ENCODE peak calls at places on chromosomes 11 and 22, in four cellular contexts. One of them, this sample, is unnamed.

GRCh38 chr22:21634081-21634480 is 1.5 kb downstream of the CCDC116 start:
- DNase-seq in body of pancreas: no peak
- DNase-seq in Panc1: no peak
- DNase-seq in colonic mucosa: no peak
- DNase-seq in this sample: no peak

GRCh38 chr22:17095538-17095937 is 10.7 kb downstream of the IL17RA start:
- DNase-seq in colonic mucosa: no peak
- DNase-seq in Panc1: no peak
- DNase-seq in body of pancreas: no peak
- DNase-seq in this sample: no peak

GRCh38 chr22:49764151-49764581 is 63.5 kb downstream of the BRD1 start:
- DNase-seq in colonic mucosa: no peak
- DNase-seq in Panc1: no peak
- DNase-seq in body of pancreas: no peak
- DNase-seq in this sample: no peak

GRCh38 chr22:42763965-42764480 is 43.4 kb upstream of the A4GALT start:
- DNase-seq in body of pancreas: no peak
- DNase-seq in colonic mucosa: no peak
- DNase-seq in Panc1: no peak
- DNase-seq in this sample: no peak

GRCh38 chr11:65131417-65131776 is 2.9 kb downstream of the SYVN1 start:
- DNase-seq in Panc1: no peak
- DNase-seq in colonic mucosa: no peak
- DNase-seq in body of pancreas: no peak
- DNase-seq in this sample: no peak

GRCh38 chr11:125168875-125169537 is 4.5 kb downstream of the PKNOX2 start:
- DNase-seq in body of pancreas: peak; percentile 47
- DNase-seq in colonic mucosa: no peak
- DNase-seq in Panc1: no peak
- DNase-seq in this sample: no peak

GRCh38 chr11:102680945-102681344 is 24.6 kb downstream of the MMP27 start:
- DNase-seq in body of pancreas: no peak
- DNase-seq in colonic mucosa: no peak
- DNase-seq in Panc1: no peak
- DNase-seq in this sample: no peak

GRCh38 chr11:100824041-100824440 is 137.0 kb downstream of the ARHGAP42 start:
- DNase-seq in body of pancreas: no peak
- DNase-seq in Panc1: no peak
- DNase-seq in colonic mucosa: no peak
- DNase-seq in this sample: no peak

GRCh38 chr11:127677813-127678212 is 677.2 kb upstream of the KIRREL3 start:
- DNase-seq in colonic mucosa: no peak
- DNase-seq in Panc1: no peak
- DNase-seq in body of pancreas: no peak
- DNase-seq in this sample: no peak

GRCh38 chr11:10625281-10625981 is 57.0 kb upstream of the LYVE1 start:
- DNase-seq in colonic mucosa: no peak
- DNase-seq in Panc1: no peak
- DNase-seq in body of pancreas: no peak
- DNase-seq in this sample: no peak

GRCh38 chr11:108221981-108222685 is at the start of gene NPAT:
- DNase-seq in Panc1: no peak
- DNase-seq in colonic mucosa: peak; percentile 24
- DNase-seq in body of pancreas: no peak
- DNase-seq in this sample: peak; percentile 29

GRCh38 chr11:6771926-6772898 is at the start of gene OR2AG2:
- DNase-seq in Panc1: no peak
- DNase-seq in colonic mucosa: no peak
- DNase-seq in body of pancreas: peak; percentile 7
- DNase-seq in this sample: no peak

GRCh38 chr11:74739546-74740270 is 8.5 kb upstream of the CHRDL2 start:
- DNase-seq in Panc1: no peak
- DNase-seq in colonic mucosa: peak; percentile 36
- DNase-seq in body of pancreas: peak; percentile 68
- DNase-seq in this sample: no peak

GRCh38 chr11:8810331-8811301 is 100.4 kb upstream of the AKIP1 start:
- DNase-seq in body of pancreas: peak; percentile 89
- DNase-seq in colonic mucosa: peak; percentile 85
- DNase-seq in Panc1: no peak
- DNase-seq in this sample: no peak

GRCh38 chr11:8604078-8604723 is 10.2 kb upstream of the STK33 start:
- DNase-seq in colonic mucosa: peak; percentile 69
- DNase-seq in Panc1: peak; percentile 99
- DNase-seq in body of pancreas: peak; percentile 69
- DNase-seq in this sample: no peak

GRCh38 chr11:128886401-128887119 is 4.6 kb upstream of the KCNJ5 start:
- DNase-seq in Panc1: no peak
- DNase-seq in body of pancreas: peak; percentile 87
- DNase-seq in colonic mucosa: peak; percentile 32
- DNase-seq in this sample: no peak

GRCh38 chr11:130227373-130227772 is 67.8 kb downstream of the ST14 start:
- DNase-seq in body of pancreas: no peak
- DNase-seq in Panc1: no peak
- DNase-seq in colonic mucosa: no peak
- DNase-seq in this sample: no peak

GRCh38 chr11:32918427-32918826 is 25.8 kb downstream of the QSER1 start:
- DNase-seq in body of pancreas: no peak
- DNase-seq in colonic mucosa: no peak
- DNase-seq in Panc1: no peak
- DNase-seq in this sample: no peak

GRCh38 chr11:36186340-36186739 is 102.9 kb downstream of the COMMD9 start:
- DNase-seq in Panc1: no peak
- DNase-seq in colonic mucosa: no peak
- DNase-seq in body of pancreas: no peak
- DNase-seq in this sample: no peak

GRCh38 chr11:120863359-120863758 is 160.5 kb upstream of the TBCEL start:
- DNase-seq in body of pancreas: no peak
- DNase-seq in colonic mucosa: no peak
- DNase-seq in Panc1: no peak
- DNase-seq in this sample: no peak

GRCh38 chr11:102007567-102008437 is 39.4 kb upstream of the CFAP300 start:
- DNase-seq in body of pancreas: no peak
- DNase-seq in colonic mucosa: peak; percentile 77
- DNase-seq in Panc1: peak; percentile 88
- DNase-seq in this sample: no peak

GRCh38 chr11:45651156-45651555 is 14.3 kb downstream of the CHST1 start:
- DNase-seq in colonic mucosa: no peak
- DNase-seq in body of pancreas: no peak
- DNase-seq in Panc1: no peak
- DNase-seq in this sample: no peak

GRCh38 chr11:112499153-112499907 is 238.7 kb upstream of the PLET1 start:
- DNase-seq in Panc1: no peak
- DNase-seq in body of pancreas: no peak
- DNase-seq in colonic mucosa: no peak
- DNase-seq in this sample: no peak

GRCh38 chr11:74050465-74050864 is 41.6 kb upstream of the UCP3 start:
- DNase-seq in colonic mucosa: no peak
- DNase-seq in body of pancreas: no peak
- DNase-seq in Panc1: no peak
- DNase-seq in this sample: no peak

GRCh38 chr11:76791861-76792260 is 8.7 kb downstream of the TSKU start:
- DNase-seq in colonic mucosa: no peak
- DNase-seq in body of pancreas: peak; percentile 56
- DNase-seq in Panc1: no peak
- DNase-seq in this sample: no peak

GRCh38 chr11:75173336-75173735 is 22.4 kb downstream of the SLCO2B1 start:
- DNase-seq in body of pancreas: no peak
- DNase-seq in Panc1: no peak
- DNase-seq in colonic mucosa: no peak
- DNase-seq in this sample: no peak

GRCh38 chr22:24925586-24926427 is 20.7 kb downstream of the LHFPL7 start:
- DNase-seq in body of pancreas: no peak
- DNase-seq in colonic mucosa: no peak
- DNase-seq in Panc1: no peak
- DNase-seq in this sample: no peak

GRCh38 chr22:44172370-44173108 is 8.2 kb upstream of the PARVG start:
- DNase-seq in colonic mucosa: peak; percentile 29
- DNase-seq in Panc1: no peak
- DNase-seq in body of pancreas: peak; percentile 34
- DNase-seq in this sample: no peak

GRCh38 chr11:10807629-10808552 is 835 bp downstream of the EIF4G2 start:
- DNase-seq in body of pancreas: peak; percentile 56
- DNase-seq in colonic mucosa: peak; percentile 61
- DNase-seq in Panc1: no peak
- DNase-seq in this sample: peak; percentile 9

GRCh38 chr22:42434283-42434682 is 2.1 kb upstream of the NFAM1 start:
- DNase-seq in colonic mucosa: no peak
- DNase-seq in Panc1: no peak
- DNase-seq in body of pancreas: no peak
- DNase-seq in this sample: no peak

GRCh38 chr22:43345761-43346261 is 2.6 kb upstream of the SCUBE1 start:
- DNase-seq in body of pancreas: no peak
- DNase-seq in colonic mucosa: no peak
- DNase-seq in Panc1: no peak
- DNase-seq in this sample: no peak

GRCh38 chr11:61545341-61545740 is 35.5 kb downstream of the SYT7 start:
- DNase-seq in body of pancreas: no peak
- DNase-seq in colonic mucosa: no peak
- DNase-seq in Panc1: no peak
- DNase-seq in this sample: no peak

GRCh38 chr11:8826145-8826786 is 84.7 kb upstream of the AKIP1 start:
- DNase-seq in colonic mucosa: no peak
- DNase-seq in Panc1: no peak
- DNase-seq in body of pancreas: no peak
- DNase-seq in this sample: no peak

GRCh38 chr11:20112291-20113146 is 47.8 kb downstream of the DBX1 start:
- DNase-seq in Panc1: peak; percentile 78
- DNase-seq in body of pancreas: peak; percentile 90
- DNase-seq in colonic mucosa: peak; percentile 77
- DNase-seq in this sample: no peak

GRCh38 chr22:21631025-21631424 is 1.2 kb upstream of the YDJC start:
- DNase-seq in body of pancreas: no peak
- DNase-seq in Panc1: no peak
- DNase-seq in colonic mucosa: no peak
- DNase-seq in this sample: no peak

GRCh38 chr22:32020117-32020516 is 22.9 kb upstream of the SLC5A1 start:
- DNase-seq in Panc1: peak; percentile 12
- DNase-seq in colonic mucosa: no peak
- DNase-seq in body of pancreas: no peak
- DNase-seq in this sample: no peak

GRCh38 chr22:19640306-19640705 is 74.0 kb upstream of the SEPTIN5 start:
- DNase-seq in body of pancreas: no peak
- DNase-seq in colonic mucosa: no peak
- DNase-seq in Panc1: no peak
- DNase-seq in this sample: no peak

GRCh38 chr22:36015155-36015805 is 13.3 kb downstream of the RBFOX2 start:
- DNase-seq in Panc1: no peak
- DNase-seq in colonic mucosa: no peak
- DNase-seq in body of pancreas: no peak
- DNase-seq in this sample: no peak
- H3K4me3 ChIP-seq in Panc1: no peak overlapping the region
- H3K4me3 ChIP-seq in colonic mucosa: no peak overlapping the region
- H3K4me3 ChIP-seq in body of pancreas: no peak overlapping the region
- H3K4me3 ChIP-seq in this sample: no peak overlapping the region

GRCh38 chr22:22697377-22698120 is 53.1 kb downstream of the GGTLC2 start:
- DNase-seq in colonic mucosa: no peak
- DNase-seq in Panc1: no peak
- DNase-seq in body of pancreas: no peak
- DNase-seq in this sample: no peak
- H3K27me3 ChIP-seq in colonic mucosa: no peaks in the 10 kb centered on the region
- H3K27me3 ChIP-seq in Panc1: no peaks in the 10 kb centered on the region
- H3K27me3 ChIP-seq in body of pancreas: no peaks in the 10 kb centered on the region
- H3K27me3 ChIP-seq in this sample: no peaks in the 10 kb centered on the region

GRCh38 chr11:72779495-72780128 is 14.2 kb downstream of the STARD10 start:
- DNase-seq in body of pancreas: no peak
- DNase-seq in Panc1: no peak
- DNase-seq in colonic mucosa: peak; percentile 46
- DNase-seq in this sample: no peak

GRCh38 chr11:72781063-72781312 is 12.9 kb downstream of the STARD10 start:
- DNase-seq in Panc1: no peak
- DNase-seq in colonic mucosa: peak; percentile 58
- DNase-seq in body of pancreas: peak; percentile 81
- DNase-seq in this sample: no peak

GRCh38 chr11:72778535-72779494 is 15.0 kb downstream of the STARD10 start:
- DNase-seq in body of pancreas: peak; percentile 79
- DNase-seq in Panc1: no peak
- DNase-seq in colonic mucosa: peak; percentile 85
- DNase-seq in this sample: no peak

GRCh38 chr11:72781313-72782080 is 12.3 kb downstream of the STARD10 start:
- DNase-seq in colonic mucosa: peak; percentile 74
- DNase-seq in body of pancreas: peak; percentile 69
- DNase-seq in Panc1: no peak
- DNase-seq in this sample: peak; percentile 61

GRCh38 chr11:72780291-72781062 is 13.4 kb downstream of the STARD10 start:
- DNase-seq in body of pancreas: no peak
- DNase-seq in colonic mucosa: no peak
- DNase-seq in Panc1: no peak
- DNase-seq in this sample: no peak
- H3K4me3 ChIP-seq in body of pancreas: peak overlapping the region; percentile 96
- H3K4me3 ChIP-seq in colonic mucosa: peak overlapping the region; percentile 55
- H3K4me3 ChIP-seq in Panc1: peak overlapping the region; percentile 46
- H3K4me3 ChIP-seq in this sample: peak overlapping the region; percentile 74

DNA sequence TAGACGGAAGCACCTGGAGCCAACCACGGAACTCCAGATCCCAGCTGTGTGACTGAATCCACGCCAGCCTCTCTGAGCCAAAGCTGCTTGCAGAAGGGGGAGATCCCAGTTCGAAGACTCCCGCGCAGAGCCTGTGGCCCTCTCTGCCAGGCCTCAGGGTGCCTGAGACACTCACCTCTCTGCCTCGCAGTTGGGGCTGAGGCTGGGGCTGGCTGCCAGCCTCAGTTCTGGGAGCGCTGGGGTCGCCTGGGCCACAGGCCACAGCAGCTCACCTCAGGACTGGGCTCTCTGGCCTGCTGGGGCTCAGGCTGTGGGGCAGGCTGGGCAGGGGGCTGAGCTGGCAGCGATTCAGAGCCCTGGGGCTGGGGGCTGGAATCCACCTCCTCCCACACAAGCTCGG is 8.2 kb upstream of the IGF2 start:
- DNase-seq in body of pancreas: no peak
- DNase-seq in colonic mucosa: no peak
- DNase-seq in Panc1: no peak
- DNase-seq in this sample: no peak
- H3K27me3 ChIP-seq in body of pancreas: no peaks in the 10 kb centered on the region
- H3K27me3 ChIP-seq in colonic mucosa: peaks cover 51% of the 10 kb centered on the region
- H3K27me3 ChIP-seq in Panc1: peaks cover 44% of the 10 kb centered on the region
- H3K27me3 ChIP-seq in this sample: peaks cover 49% of the 10 kb centered on the region

DNA sequence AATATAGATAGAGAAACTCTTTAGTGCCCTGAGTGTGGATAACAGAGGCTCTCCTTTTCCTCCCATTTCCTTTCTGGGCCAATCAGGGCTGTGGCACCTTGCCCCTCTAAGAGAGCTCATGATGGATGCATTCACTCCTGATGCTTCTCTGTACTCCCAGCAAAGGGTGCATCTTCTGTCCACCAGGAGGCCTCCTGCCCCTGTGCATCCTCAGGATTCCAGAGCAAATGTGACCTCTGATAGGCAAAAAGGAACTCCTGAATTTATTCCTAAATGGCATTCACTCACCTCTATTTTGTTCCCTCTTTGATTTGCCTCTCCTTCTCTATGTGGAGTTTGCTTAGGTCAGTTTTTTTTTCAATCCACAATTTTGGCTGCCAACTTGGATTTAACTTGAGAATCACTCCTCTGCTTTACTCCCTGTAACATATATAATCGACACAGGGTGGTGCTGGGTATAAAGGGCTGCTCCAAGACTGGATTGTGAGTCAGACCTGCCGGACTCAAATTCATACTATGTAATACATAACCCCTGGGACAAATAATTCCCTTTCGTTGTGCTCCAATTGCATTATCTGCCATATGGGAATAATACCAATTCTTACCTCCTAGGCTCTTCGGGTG is 1.1 kb upstream of the MRGPRX4 start:
- DNase-seq in colonic mucosa: no peak
- DNase-seq in Panc1: peak; percentile 15
- DNase-seq in body of pancreas: no peak
- DNase-seq in this sample: no peak
- H3K4me3 ChIP-seq in colonic mucosa: no peak overlapping the region
- H3K4me3 ChIP-seq in Panc1: no peak overlapping the region
- H3K4me3 ChIP-seq in body of pancreas: no peak overlapping the region
- H3K4me3 ChIP-seq in this sample: no peak overlapping the region

This sample was measured in effector memory CD4-positive, alpha-beta T cell.